ENCODE peak calls at places on chromosome 9, in six cellular contexts. H is effector memory CD4-positive, alpha-beta T cell; I is spleen; K is cardiac muscle cell; T is stomach; Y is fibroblast of lung. N is an unnamed sample.
A peak's percentile ranks its signal among the peaks of the same experiment; 100 is the strongest.

GRCh38 chr9:119853126-119853525 is 483.9 kb upstream of the BRINP1 start:
- DNase-seq in K (no peak), Y (no peak), T (no peak), I (no peak), H (no peak), N (no peak)

GRCh38 chr9:75850459-75851200 is 39.8 kb upstream of the PCSK5 start:
- DNase-seq in K (no peak), I (no peak), T (no peak), H (no peak), Y (no peak), N (no peak)

GRCh38 chr9:97873877-97874276 is 20.9 kb downstream of the FOXE1 start:
- DNase-seq in I (no peak), Y (no peak), H (no peak), T (no peak), K (no peak), N (no peak)

GRCh38 chr9:130820135-130820738 is 14.8 kb upstream of the ABL1 start:
- DNase-seq in T (no peak), K (peak; percentile 38), I (no peak), Y (no peak), H (no peak), N (no peak)

GRCh38 chr9:99506781-99507305 is 284.8 kb downstream of the SEC61B start:
- DNase-seq in H (no peak), I (no peak), Y (no peak), K (no peak), T (no peak), N (no peak)

GRCh38 chr9:68822596-68823165 is 117.6 kb downstream of the PIP5K1B start:
- DNase-seq in H (no peak), K (peak; percentile 73), T (peak; percentile 62), I (no peak), Y (no peak), N (no peak)

GRCh38 chr9:104780796-104781395 is 17.0 kb downstream of the NIPSNAP3B start:
- DNase-seq in H (no peak), I (no peak), T (no peak), Y (peak; percentile 66), K (peak; percentile 43), N (no peak)

GRCh38 chr9:7570107-7570720 is 229.4 kb downstream of the DMAC1 start:
- DNase-seq in H (peak; percentile 9), I (no peak), T (peak; percentile 57), Y (peak; percentile 57), K (peak; percentile 60), N (peak; percentile 55)

GRCh38 chr9:91711755-91712591 is 238.1 kb downstream of the ROR2 start:
- DNase-seq in K (peak; percentile 43), Y (no peak), T (no peak), H (peak; percentile 9), I (peak; percentile 90), N (no peak)

GRCh38 chr9:82021198-82021597 is 32.6 kb downstream of the SPATA31D1 start:
- DNase-seq in H (no peak), T (no peak), I (no peak), Y (peak; percentile 83), K (peak; percentile 62), N (no peak)

GRCh38 chr9:68974431-68974830 is 39.5 kb downstream of the PRKACG start:
- DNase-seq in Y (no peak), K (no peak), H (no peak), I (no peak), T (no peak), N (no peak)

GRCh38 chr9:91113026-91113425 is 248.7 kb downstream of the AUH start:
- DNase-seq in I (no peak), H (no peak), K (no peak), Y (no peak), T (no peak), N (no peak)

GRCh38 chr9:75372499-75373268 is 284.4 kb downstream of the OSTF1 start:
- DNase-seq in Y (no peak), K (no peak), T (no peak), H (no peak), I (no peak), N (no peak)

GRCh38 chr9:21030389-21031035 is 928 bp downstream of the HACD4 start:
- DNase-seq in T (no peak), K (peak; percentile 24), I (no peak), H (no peak), Y (peak; percentile 24), N (no peak)

GRCh38 chr9:115540091-115540490 is 422.1 kb upstream of the TNC start:
- DNase-seq in Y (no peak), H (no peak), T (no peak), K (no peak), I (no peak), N (no peak)

GRCh38 chr9:88782931-88783451 is 208.3 kb upstream of the S1PR3 start:
- DNase-seq in H (no peak), K (no peak), T (no peak), I (no peak), Y (no peak), N (no peak)

GRCh38 chr9:33379666-33380389 is 22.5 kb downstream of the AQP7 start:
- DNase-seq in I (peak; percentile 64), Y (no peak), K (no peak), H (no peak), T (no peak), N (peak; percentile 29)

GRCh38 chr9:133406480-133407307 is 11.1 kb downstream of the REXO4 start:
- DNase-seq in T (peak; percentile 82), I (peak; percentile 93), H (peak; percentile 60), K (peak; percentile 81), Y (peak; percentile 69), N (peak; percentile 76)

GRCh38 chr9:72826954-72827953 is 125.6 kb downstream of the ALDH1A1 start:
- DNase-seq in I (no peak), K (peak; percentile 8), Y (no peak), T (no peak), H (no peak), N (no peak)

GRCh38 chr9:123169926-123170325 is 98.5 kb downstream of the STRBP start:
- DNase-seq in H (no peak), T (no peak), I (no peak), Y (no peak), K (no peak), N (no peak)

GRCh38 chr9:101739311-101739710 is 864 bp upstream of the GRIN3A start:
- DNase-seq in H (no peak), I (no peak), T (no peak), K (no peak), Y (no peak), N (no peak)

DNA sequence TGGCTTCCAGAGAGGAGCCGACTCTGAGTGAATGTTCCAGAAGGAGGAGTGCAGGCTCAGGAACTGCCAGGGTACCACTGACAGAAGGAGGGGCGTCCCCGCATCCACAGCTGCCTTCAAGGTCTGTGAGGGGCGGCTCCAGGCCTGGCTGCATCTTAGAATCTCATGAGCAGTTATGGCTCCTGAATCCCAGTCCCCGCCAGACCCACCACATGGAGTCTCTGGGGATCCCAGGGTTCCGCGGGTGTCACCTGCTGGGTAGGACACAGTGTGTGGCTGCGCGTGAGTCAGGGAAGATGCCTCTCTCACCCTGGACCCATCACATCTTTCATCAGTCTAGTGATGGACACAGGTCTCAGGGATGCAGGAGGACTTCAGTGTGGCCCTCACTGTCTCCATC is 79.2 kb downstream of the COL5A1 start:
- DNase-seq in I (no peak), Y (no peak), H (no peak), K (no peak), T (no peak), N (no peak)
- H3K27me3 ChIP-seq in I (no peaks in the 10 kb centered on the region), Y (no peaks in the 10 kb centered on the region), H (peaks cover 2% of the 10 kb centered on the region), K (no peaks in the 10 kb centered on the region), T (no peaks in the 10 kb centered on the region), N (no peaks in the 10 kb centered on the region)

GRCh38 chr9:135334953-135335460 is 144.6 kb upstream of the PPP1R26 start:
- DNase-seq in H (no peak), Y (no peak), T (no peak), I (no peak), K (no peak), N (no peak)

GRCh38 chr9:135336722-135337490 is 142.7 kb upstream of the PPP1R26 start:
- DNase-seq in K (no peak), T (no peak), Y (no peak), I (peak; percentile 46), H (no peak), N (peak; percentile 21)

GRCh38 chr9:135332979-135333748 is 146.4 kb upstream of the PPP1R26 start:
- DNase-seq in H (no peak), Y (no peak), T (no peak), I (no peak), K (no peak), N (no peak)

GRCh38 chr9:135338546-135338945 is 141.0 kb upstream of the PPP1R26 start:
- DNase-seq in T (peak; percentile 19), K (no peak), I (peak; percentile 59), H (no peak), Y (no peak), N (no peak)

GRCh38 chr9:135335691-135336181 is 143.8 kb upstream of the PPP1R26 start:
- DNase-seq in H (no peak), I (peak; percentile 49), Y (no peak), T (peak; percentile 25), K (no peak), N (no peak)
- H3K27me3 ChIP-seq in H (no peaks in the 10 kb centered on the region), I (no peaks in the 10 kb centered on the region), Y (no peaks in the 10 kb centered on the region), T (no peaks in the 10 kb centered on the region), K (no peaks in the 10 kb centered on the region), N (no peaks in the 10 kb centered on the region)

GRCh38 chr9:114151426-114151956 is 3.8 kb upstream of the COL27A1 start:
- DNase-seq in I (no peak), K (no peak), T (no peak), H (no peak), Y (no peak), N (no peak)
- H3K27me3 ChIP-seq in I (peaks cover 42% of the 10 kb centered on the region), K (peaks cover 10% of the 10 kb centered on the region), T (peaks cover 23% of the 10 kb centered on the region), H (peaks cover 26% of the 10 kb centered on the region), Y (peaks cover 19% of the 10 kb centered on the region), N (no peaks in the 10 kb centered on the region)

GRCh38 chr9:126564128-126564527 is 49.6 kb upstream of the LMX1B start:
- DNase-seq in Y (no peak), K (no peak), I (peak; percentile 54), T (no peak), H (no peak), N (no peak)

GRCh38 chr9:126563556-126563955 is 50.2 kb upstream of the LMX1B start:
- DNase-seq in Y (no peak), I (no peak), K (no peak), T (no peak), H (no peak), N (no peak)

GRCh38 chr9:126569036-126569435 is 44.7 kb upstream of the LMX1B start:
- DNase-seq in Y (no peak), H (no peak), T (no peak), K (peak; percentile 29), I (no peak), N (no peak)

GRCh38 chr9:126564716-126565115 is 49.0 kb upstream of the LMX1B start:
- DNase-seq in T (no peak), I (no peak), Y (no peak), K (no peak), H (no peak), N (peak; percentile 21)

DNA sequence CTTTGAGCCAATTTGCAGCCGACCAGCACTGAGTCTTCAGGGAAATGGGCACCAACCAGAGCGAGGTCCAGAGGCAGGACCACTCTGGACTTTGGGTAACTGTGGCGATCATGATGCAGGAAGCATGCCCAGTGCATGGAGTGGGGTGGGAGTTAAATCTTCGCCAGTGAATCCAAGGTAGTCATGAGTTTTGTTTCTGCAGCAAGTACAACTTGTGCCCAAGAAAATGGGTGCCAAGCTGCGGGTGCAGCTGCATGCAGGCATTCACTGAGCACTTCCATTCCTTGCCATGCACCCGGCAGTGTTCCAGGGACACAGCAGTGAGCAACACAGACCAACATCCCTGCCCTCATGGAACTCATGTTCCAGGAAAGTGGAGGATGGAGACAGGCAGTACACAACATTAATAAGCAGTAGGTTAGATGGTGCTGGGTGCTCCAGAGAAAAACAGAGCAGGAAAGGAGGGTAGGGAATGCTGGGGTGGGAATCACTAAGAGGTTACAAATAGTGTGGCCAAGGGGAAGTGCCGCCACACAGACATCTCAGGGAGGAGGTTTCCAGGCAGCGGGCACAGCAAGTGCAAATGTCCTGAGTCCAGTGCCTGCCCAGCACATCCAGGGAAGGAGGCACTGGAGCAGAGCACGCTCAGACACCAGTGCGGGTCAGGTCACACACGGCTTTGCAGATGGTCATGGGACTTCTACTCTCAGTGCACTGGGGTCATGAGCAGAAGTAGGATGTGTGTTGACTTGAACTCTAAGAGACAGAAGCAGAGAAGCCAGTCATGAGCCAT is 48.2 kb upstream of the LMX1B start:
- DNase-seq in K (no peak), H (no peak), Y (no peak), I (peak; percentile 64), T (no peak), N (no peak)
- H3K27me3 ChIP-seq in K (peaks cover 59% of the 10 kb centered on the region), H (peaks cover 4% of the 10 kb centered on the region), Y (peaks cover 7% of the 10 kb centered on the region), I (peaks cover 5% of the 10 kb centered on the region), T (peaks cover 13% of the 10 kb centered on the region), N (peaks cover 3% of the 10 kb centered on the region)

N was measured in Caco-2.